ENCODE peak calls at places on chromosomes 1 and 21, in five cellular contexts. W is GM23248, O is endothelial cell of umbilical vein, D is neural progenitor cell, R is astrocyte. N is an unnamed sample.

GRCh38 chr21:42193131-42193671 is 25.7 kb upstream of the ABCG1 start:
- DNase-seq in R (peak; percentile 3), D (no peak), O (peak; percentile 27), W (no peak), N (peak; percentile 23)

GRCh38 chr1:85289207-85289847 is 12.9 kb upstream of the BCL10 start:
- DNase-seq in R (peak; percentile 96), O (peak; percentile 70), W (peak; percentile 97), D (no peak), N (peak; percentile 97)

GRCh38 chr1:54069792-54070548 is 16.6 kb downstream of the TCEANC2 start:
- DNase-seq in D (peak; percentile 30), R (peak; percentile 46), W (peak; percentile 72), O (peak; percentile 69), N (peak; percentile 52)

GRCh38 chr1:163161337-163161736 is 41.4 kb downstream of the RGS5 start:
- DNase-seq in D (no peak), W (no peak), O (peak; percentile 69), R (no peak), N (no peak)

GRCh38 chr1:209678981-209679539 is 3.8 kb downstream of the G0S2 start:
- DNase-seq in W (no peak), D (no peak), R (no peak), O (no peak), N (no peak)

GRCh38 chr1:152111515-152111968 is 3.7 kb downstream of the TCHH start:
- DNase-seq in O (peak; percentile 50), D (peak; percentile 48), W (peak; percentile 63), R (peak; percentile 49), N (peak; percentile 25)

GRCh38 chr1:173506437-173506836 is 29.3 kb downstream of the PRDX6 start:
- DNase-seq in O (no peak), W (no peak), R (no peak), D (no peak), N (no peak)

GRCh38 chr1:62068302-62068936 is 126.2 kb upstream of the L1TD1 start:
- DNase-seq in W (no peak), D (no peak), R (no peak), O (no peak), N (no peak)

GRCh38 chr1:185526318-185527307 is 207.6 kb upstream of the HMCN1 start:
- DNase-seq in O (no peak), D (no peak), R (no peak), W (no peak), N (no peak)

GRCh38 chr1:221442056-221442455 is 299.8 kb downstream of the DUSP10 start:
- DNase-seq in O (no peak), R (no peak), D (peak; percentile 79), W (no peak), N (no peak)

GRCh38 chr1:115282825-115283224 is 55.2 kb downstream of the NGF start:
- DNase-seq in O (no peak), W (peak; percentile 38), D (no peak), R (no peak), N (peak; percentile 74)

GRCh38 chr1:167460836-167461235 is 57.5 kb downstream of the CD247 start:
- DNase-seq in O (no peak), R (no peak), D (no peak), W (no peak), N (no peak)

GRCh38 chr1:178126261-178126660 is 32.4 kb downstream of the RASAL2 start:
- DNase-seq in D (no peak), O (no peak), W (peak; percentile 46), R (no peak), N (no peak)

GRCh38 chr1:222263791-222264190 is 284.1 kb downstream of the HHIPL2 start:
- DNase-seq in W (no peak), D (no peak), O (no peak), R (no peak), N (no peak)

GRCh38 chr1:107000907-107001306 is 55.6 kb upstream of the PRMT6 start:
- DNase-seq in D (no peak), R (peak; percentile 8), W (no peak), O (no peak), N (peak; percentile 16)

GRCh38 chr1:55639051-55639450 is 423.9 kb upstream of the USP24 start:
- DNase-seq in D (no peak), W (no peak), O (no peak), R (no peak), N (no peak)

GRCh38 chr1:224113545-224113917 is 380 bp upstream of the FBXO28 start:
- DNase-seq in R (no peak), W (no peak), D (no peak), O (no peak), N (no peak)

GRCh38 chr1:6330410-6330827 is 63.1 kb downstream of the ACOT7 start:
- DNase-seq in O (no peak), D (no peak), R (peak; percentile 83), W (peak; percentile 90), N (peak; percentile 88)

GRCh38 chr1:182702826-182703524 is 18.6 kb upstream of the RGS8 start:
- DNase-seq in W (no peak), O (no peak), R (no peak), D (no peak), N (no peak)

GRCh38 chr1:31409946-31410858 is 2.8 kb upstream of the SERINC2 start:
- DNase-seq in W (peak; percentile 48), O (no peak), D (no peak), R (no peak), N (no peak)

GRCh38 chr21:29346281-29346680 is 47.6 kb downstream of the BACH1 start:
- DNase-seq in D (no peak), O (no peak), W (no peak), R (no peak), N (no peak)

GRCh38 chr1:30649321-30649991 is 73.9 kb downstream of the MATN1 start:
- DNase-seq in O (no peak), R (no peak), W (no peak), D (no peak), N (no peak)

GRCh38 chr1:28830814-28831213 is 18.8 kb downstream of the OPRD1 start:
- DNase-seq in R (no peak), D (no peak), O (no peak), W (no peak), N (no peak)

GRCh38 chr1:202305168-202305567 is 36.6 kb downstream of the UBE2T start:
- DNase-seq in O (no peak), W (no peak), D (no peak), R (no peak), N (no peak)

DNA sequence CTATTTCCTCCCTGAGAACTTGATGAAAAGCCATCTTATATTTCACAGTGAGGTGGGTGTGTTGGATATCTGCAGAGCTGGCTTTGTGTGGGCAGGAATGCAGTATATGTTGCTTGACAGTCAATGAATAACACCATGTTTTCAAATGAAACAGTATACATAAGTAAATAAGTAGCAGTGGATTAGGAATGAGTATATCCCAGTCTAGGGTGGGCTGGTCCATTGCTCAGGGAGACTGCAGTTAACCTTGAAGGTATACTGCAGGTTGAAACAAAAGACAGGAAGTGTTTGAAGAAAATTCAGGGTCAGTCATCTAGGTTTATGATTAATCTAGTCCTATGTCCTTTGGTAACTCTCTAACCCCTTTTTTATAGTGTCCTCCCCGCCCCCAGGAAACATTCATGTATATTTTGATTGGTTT is 1.0 kb downstream of the CTTNBP2NL start:
- DNase-seq in O (peak; percentile 43), D (no peak), R (no peak), W (peak; percentile 39), N (no peak)
- H3K4me3 ChIP-seq in O (peak overlapping the region; percentile 91), D (peak overlapping the region; percentile 96), R (peak overlapping the region; percentile 96), W (peak overlapping the region; percentile 97), N (peak overlapping the region; percentile 100)

DNA sequence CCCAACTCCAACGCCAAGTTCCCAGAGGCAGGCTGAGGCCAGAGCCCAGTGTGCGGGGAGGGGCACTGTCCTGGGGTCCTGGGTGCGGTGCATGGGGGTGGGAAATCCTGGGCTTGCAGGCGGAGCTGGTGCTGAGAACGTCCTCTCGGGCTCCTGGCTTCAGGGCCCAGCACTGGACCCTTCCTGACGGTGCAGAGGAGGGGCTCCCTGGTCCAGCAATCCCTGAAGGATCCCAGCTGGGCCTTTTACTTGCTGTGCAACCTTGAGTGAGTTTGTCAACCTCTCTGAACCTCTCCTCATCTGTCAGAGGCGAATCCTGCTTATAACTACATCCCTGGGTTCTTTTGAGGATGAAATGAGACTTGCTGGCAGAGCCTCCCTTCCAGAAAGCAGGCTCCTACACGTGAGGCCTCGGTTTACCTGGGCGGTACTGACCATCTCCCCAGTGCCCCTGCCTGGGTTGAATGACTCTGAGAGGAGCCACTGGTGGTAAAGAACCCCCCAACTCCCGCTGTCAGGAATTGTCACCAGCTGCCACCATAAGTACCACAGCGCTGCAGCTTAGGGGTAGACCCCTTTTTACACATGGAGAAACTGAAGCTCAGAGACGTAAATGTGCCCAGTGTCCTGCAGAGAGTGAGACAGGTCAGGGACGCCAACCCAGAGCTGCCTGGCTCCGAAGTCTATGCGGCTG is 77.3 kb downstream of the DHRS3 start:
- DNase-seq in O (no peak), R (no peak), W (peak; percentile 18), D (no peak), N (no peak)
- H2AFZ ChIP-seq in O (peak overlapping the region; percentile 62), R (peak overlapping the region; percentile 13), W (peak overlapping the region; percentile 40), D (peak overlapping the region; percentile 9), N (no peak overlapping the region)

GRCh38 chr21:41169258-41169576 is 1.3 kb downstream of the BACE2 start:
- DNase-seq in W (no peak), O (no peak), D (no peak), R (no peak), N (no peak)
- TF ChIP-seq EZH2 in W (no peak), O (no peak), D (no peak), R (no peak), N (no peak)

GRCh38 chr1:218348628-218349185 is 3.6 kb downstream of the TGFB2 start:
- DNase-seq in O (peak; percentile 66), W (no peak), R (no peak), D (no peak), N (peak; percentile 44)
- H3K4me3 ChIP-seq in O (peak overlapping the region; percentile 95), W (peak overlapping the region; percentile 16), R (peak overlapping the region; percentile 96), D (no peak overlapping the region), N (peak overlapping the region; percentile 40)

DNA sequence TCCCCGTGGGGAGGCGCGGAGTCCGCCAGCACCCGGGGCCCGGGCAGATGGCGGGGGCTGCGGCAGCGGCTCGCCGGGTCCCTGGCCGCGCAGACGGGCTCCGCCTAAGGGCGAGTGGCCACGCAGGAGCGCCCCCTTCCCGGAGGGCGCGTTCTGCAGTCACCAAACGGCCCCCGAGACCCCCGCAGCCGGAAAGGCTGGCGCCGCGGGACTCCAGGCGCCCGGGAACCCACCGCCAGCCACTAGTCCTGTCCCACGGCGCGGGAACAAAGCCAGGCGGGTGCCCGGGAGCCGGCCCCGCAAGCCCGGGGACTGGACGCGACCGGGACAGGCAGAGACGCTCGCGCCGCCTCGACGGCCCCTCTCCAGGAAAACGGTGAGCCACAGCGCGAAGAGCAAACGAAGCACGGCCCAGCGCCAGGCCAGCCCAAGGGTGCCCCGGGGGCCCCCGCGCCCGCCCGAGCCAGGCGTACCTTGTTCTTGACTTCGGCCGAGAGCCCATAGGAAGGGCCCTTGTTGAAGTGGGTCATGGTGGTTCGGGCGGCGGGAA is 470 bp downstream of the CNN3 start:
- DNase-seq in R (no peak), O (peak; percentile 73), D (peak; percentile 79), W (peak; percentile 80), N (peak; percentile 61)
- H2AFZ ChIP-seq in R (peak overlapping the region; percentile 3), O (peak overlapping the region; percentile 55), D (no peak overlapping the region), W (peak overlapping the region; percentile 80), N (no peak overlapping the region)

GRCh38 chr1:247111636-247112478 is 7.7 kb upstream of the ZNF669 start:
- DNase-seq in D (peak; percentile 69), W (peak; percentile 77), R (peak; percentile 36), O (peak; percentile 22), N (peak; percentile 66)
- TF ChIP-seq EZH2 in D (no peak), W (no peak), R (no peak), O (no peak), N (no peak)

GRCh38 chr1:239718997-239719628 is 332.7 kb downstream of the CHRM3 start:
- DNase-seq in D (no peak), O (no peak), R (no peak), W (no peak), N (no peak)
- H3K4me3 ChIP-seq in D (no peak overlapping the region), O (no peak overlapping the region), R (no peak overlapping the region), W (no peak overlapping the region), N (no peak overlapping the region)